ENCODE peak calls at places on chromosomes 6 and 20, in ten cellular contexts. L, A, M, S, O, E, Z, H, G and C are unnamed samples. For H3K36me3, the result is how much of the 10 kb centered on the place peaks cover.

GRCh38 chr6:20763311-20763710 is 229.1 kb downstream of the CDKAL1 start:
- DNase-seq in L (no peak), A (no peak), M (no peak), S (no peak), O (no peak), E (no peak), Z (no peak), H (no peak), G (no peak), C (no peak)

GRCh38 chr6:104187616-104188015 is 672.1 kb downstream of the HACE1 start:
- DNase-seq in L (no peak), A (no peak), M (no peak), S (no peak), O (no peak), E (no peak), Z (no peak), H (no peak), G (no peak), C (no peak)

GRCh38 chr6:3414704-3415453 is 42.0 kb downstream of the SLC22A23 start:
- DNase-seq in L (no peak), A (peak), M (no peak), S (peak), O (no peak), E (peak), Z (no peak), H (no peak), G (no peak), C (no peak)

GRCh38 chr20:346640-347316 is at the start of gene NRSN2:
- DNase-seq in L (peak), A (peak), M (no peak), S (peak), O (peak), E (peak), Z (peak), H (peak), G (peak), C (peak)

GRCh38 chr6:2810092-2810671 is 31.5 kb downstream of the SERPINB1 start:
- DNase-seq in L (no peak), A (no peak), M (no peak), S (no peak), O (peak), E (no peak), Z (no peak), H (no peak), G (no peak), C (no peak)

GRCh38 chr6:106490453-106490852 is 129.9 kb downstream of the CRYBG1 start:
- DNase-seq in L (no peak), A (no peak), M (no peak), S (no peak), O (no peak), E (no peak), Z (no peak), H (no peak), G (no peak), C (no peak)

GRCh38 chr6:53730767-53731166 is 64.0 kb upstream of the LRRC1 start:
- DNase-seq in L (no peak), A (no peak), M (no peak), S (no peak), O (no peak), E (no peak), Z (no peak), H (no peak), G (no peak), C (no peak)

GRCh38 chr6:56838965-56839364 is 115.9 kb upstream of the BEND6 start:
- DNase-seq in L (no peak), A (no peak), M (no peak), S (no peak), O (no peak), E (no peak), Z (no peak), H (no peak), G (no peak), C (no peak)

GRCh38 chr20:60634773-60635172 is 617.3 kb upstream of the CDH4 start:
- DNase-seq in L (no peak), A (no peak), M (no peak), S (no peak), O (no peak), E (no peak), Z (no peak), H (no peak), G (no peak), C (no peak)

GRCh38 chr20:2865630-2866029 is 7.7 kb upstream of the PTPRA start:
- DNase-seq in L (no peak), A (peak), M (no peak), S (no peak), O (no peak), E (no peak), Z (no peak), H (no peak), G (peak), C (no peak)

GRCh38 chr6:168007592-168008338 is 10.3 kb downstream of the KIF25 start:
- DNase-seq in L (no peak), A (no peak), M (no peak), S (peak), O (no peak), E (no peak), Z (no peak), H (no peak), G (peak), C (no peak)

GRCh38 chr6:34516391-34517324 is 39.5 kb downstream of the SPDEF start:
- DNase-seq in L (no peak), A (no peak), M (no peak), S (no peak), O (no peak), E (peak), Z (peak), H (peak), G (no peak), C (no peak)

GRCh38 chr6:7901780-7902179 is 8.8 kb downstream of the TXNDC5 start:
- DNase-seq in L (no peak), A (no peak), M (no peak), S (no peak), O (no peak), E (no peak), Z (no peak), H (no peak), G (no peak), C (no peak)

GRCh38 chr6:36355819-36356218 is 19.1 kb upstream of the BNIP5 start:
- DNase-seq in L (no peak), A (no peak), M (no peak), S (no peak), O (no peak), E (no peak), Z (no peak), H (no peak), G (no peak), C (no peak)

GRCh38 chr6:130643361-130643760 is 183.8 kb upstream of the SMLR1 start:
- DNase-seq in L (no peak), A (no peak), M (no peak), S (no peak), O (no peak), E (no peak), Z (no peak), H (no peak), G (no peak), C (no peak)

GRCh38 chr6:150622941-150623874 is 23.5 kb downstream of the PLEKHG1 start:
- DNase-seq in L (no peak), A (no peak), M (peak), S (no peak), O (no peak), E (no peak), Z (no peak), H (no peak), G (no peak), C (no peak)

GRCh38 chr6:118867181-118867580 is 26.8 kb upstream of the ASF1A start:
- DNase-seq in L (no peak), A (no peak), M (no peak), S (no peak), O (no peak), E (no peak), Z (no peak), H (no peak), G (no peak), C (no peak)

GRCh38 chr6:37059344-37060194 is 54.1 kb downstream of the FGD2 start:
- DNase-seq in L (peak), A (peak), M (no peak), S (peak), O (peak), E (peak), Z (no peak), H (no peak), G (peak), C (peak)

GRCh38 chr6:109795994-109796555 is 105.0 kb downstream of the FIG4 start:
- DNase-seq in L (no peak), A (no peak), M (no peak), S (no peak), O (no peak), E (no peak), Z (no peak), H (no peak), G (no peak), C (no peak)

GRCh38 chr6:68197356-68197755 is 437.7 kb upstream of the ADGRB3 start:
- DNase-seq in L (no peak), A (no peak), M (no peak), S (no peak), O (no peak), E (no peak), Z (no peak), H (no peak), G (no peak), C (no peak)

GRCh38 chr6:139852484-139853140 is 478.2 kb upstream of the CITED2 start:
- DNase-seq in L (no peak), A (no peak), M (no peak), S (no peak), O (peak), E (no peak), Z (no peak), H (no peak), G (no peak), C (no peak)

GRCh38 chr20:60283281-60283680 is 325.1 kb downstream of the CDH26 start:
- DNase-seq in L (no peak), A (no peak), M (no peak), S (no peak), O (no peak), E (no peak), Z (no peak), H (no peak), G (no peak), C (no peak)

GRCh38 chr6:46983007-46983411 is 59.1 kb downstream of the ADGRF1 start:
- DNase-seq in L (no peak), A (no peak), M (no peak), S (no peak), O (no peak), E (no peak), Z (no peak), H (no peak), G (no peak), C (no peak)

GRCh38 chr6:136113736-136114173 is 136.4 kb downstream of the MTFR2 start:
- DNase-seq in L (peak), A (no peak), M (no peak), S (no peak), O (peak), E (peak), Z (no peak), H (peak), G (no peak), C (peak)

GRCh38 chr6:20229881-20230280 is 17.6 kb upstream of the MBOAT1 start:
- DNase-seq in L (no peak), A (no peak), M (no peak), S (no peak), O (no peak), E (no peak), Z (no peak), H (no peak), G (no peak), C (no peak)

GRCh38 chr20:8144282-8145245 is 12.5 kb downstream of the PLCB1 start:
- DNase-seq in L (no peak), A (no peak), M (no peak), S (peak), O (no peak), E (no peak), Z (no peak), H (no peak), G (no peak), C (no peak)

GRCh38 chr6:52285174-52286068 is 879 bp upstream of the MCM3 start:
- DNase-seq in L (no peak), A (peak), M (no peak), S (peak), O (no peak), E (no peak), Z (no peak), H (peak), G (no peak), C (no peak)

GRCh38 chr6:3418521-3419060 is 38.3 kb downstream of the SLC22A23 start:
- DNase-seq in L (no peak), A (no peak), M (no peak), S (peak), O (no peak), E (no peak), Z (no peak), H (no peak), G (no peak), C (no peak)

GRCh38 chr6:170516783-170517616 is 36.1 kb downstream of the PSMB1 start:
- DNase-seq in L (no peak), A (no peak), M (no peak), S (peak), O (peak), E (no peak), Z (peak), H (peak), G (no peak), C (no peak)

GRCh38 chr6:89797317-89797716 is 22.3 kb downstream of the MDN1 start:
- DNase-seq in L (peak), A (no peak), M (no peak), S (no peak), O (no peak), E (no peak), Z (no peak), H (no peak), G (no peak), C (no peak)

GRCh38 chr6:35291491-35291890 is 6.1 kb upstream of the DEF6 start:
- DNase-seq in L (no peak), A (no peak), M (no peak), S (no peak), O (no peak), E (peak), Z (peak), H (no peak), G (no peak), C (no peak)

GRCh38 chr6:18241208-18241836 is 23.0 kb downstream of the DEK start:
- DNase-seq in L (no peak), A (no peak), M (no peak), S (peak), O (no peak), E (no peak), Z (no peak), H (no peak), G (no peak), C (no peak)
- H3K36me3 ChIP-seq in L (under half), A (half or more), M (under half), S (under half), O (under half), E (under half), Z (under half), H (half or more), G (under half), C (half or more)

GRCh38 chr20:44765647-44766367 is 20.1 kb downstream of the KCNK15 start:
- DNase-seq in L (no peak), A (no peak), M (no peak), S (no peak), O (no peak), E (no peak), Z (no peak), H (no peak), G (no peak), C (no peak)
- TF ChIP-seq EP300 in L (no peak), A (no peak), M (no peak), S (no peak), O (no peak), E (no peak), Z (no peak), H (no peak), G (no peak), C (no peak)

DNA sequence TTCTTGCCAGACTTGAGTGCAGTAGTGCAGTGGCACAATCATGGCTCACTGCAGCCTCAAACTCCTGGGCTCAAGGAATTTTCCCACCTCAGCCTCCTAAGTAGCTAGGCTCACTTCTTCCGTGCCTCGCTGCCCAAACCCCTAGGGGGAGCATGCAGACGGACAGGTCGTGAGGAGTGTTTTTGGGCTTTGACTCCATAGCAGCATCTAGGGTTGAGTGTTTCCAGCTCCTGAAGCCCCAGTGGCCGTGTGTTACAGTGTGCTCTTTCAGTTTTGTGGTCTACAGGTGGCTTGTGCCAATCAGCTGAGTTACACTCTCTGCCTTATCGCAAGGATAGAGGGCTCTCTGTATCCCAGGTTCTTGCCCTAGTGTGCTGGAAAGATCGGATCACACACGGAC is 33.4 kb downstream of the NCOA3 start:
- DNase-seq in L (no peak), A (no peak), M (no peak), S (peak), O (no peak), E (no peak), Z (no peak), H (no peak), G (peak), C (no peak)
- TF ChIP-seq CTCF in L (no peak), A (peak), M (peak), S (peak), O (no peak), E (no peak), Z (no peak), H (no peak), G (peak), C (no peak)

DNA sequence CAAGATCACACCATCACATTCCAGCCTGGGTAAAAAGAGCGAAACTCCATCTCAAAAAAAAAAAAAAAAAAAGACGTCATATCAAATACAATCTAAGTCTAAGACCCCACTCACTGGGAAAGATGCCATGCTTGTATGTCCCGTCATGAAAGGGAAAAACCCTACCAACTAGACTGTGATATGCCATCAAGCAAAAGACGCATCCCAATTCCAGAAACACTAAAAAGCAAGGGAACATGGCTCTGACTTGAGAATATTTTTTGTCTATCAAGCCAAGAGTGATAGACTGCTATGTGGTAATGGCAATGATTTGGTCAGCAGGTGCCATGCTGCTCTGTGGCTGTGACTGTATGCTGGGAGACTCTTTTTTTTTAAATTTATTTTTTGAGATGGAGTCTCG is 23.0 kb downstream of the LAMA5 start:
- DNase-seq in L (no peak), A (no peak), M (no peak), S (no peak), O (no peak), E (no peak), Z (no peak), H (no peak), G (no peak), C (no peak)
- H3K36me3 ChIP-seq in L (under half), A (half or more), M (under half), S (under half), O (under half), E (under half), Z (under half), H (under half), G (under half), C (half or more)

GRCh38 chr6:78513856-78514255 is 353.5 kb upstream of the IRAK1BP1 start:
- DNase-seq in L (no peak), A (no peak), M (no peak), S (no peak), O (no peak), E (no peak), Z (no peak), H (peak), G (no peak), C (no peak)
- TF ChIP-seq EP300 in L (no peak), A (no peak), M (no peak), S (no peak), O (no peak), E (no peak), Z (no peak), H (no peak), G (no peak), C (no peak)

DNA sequence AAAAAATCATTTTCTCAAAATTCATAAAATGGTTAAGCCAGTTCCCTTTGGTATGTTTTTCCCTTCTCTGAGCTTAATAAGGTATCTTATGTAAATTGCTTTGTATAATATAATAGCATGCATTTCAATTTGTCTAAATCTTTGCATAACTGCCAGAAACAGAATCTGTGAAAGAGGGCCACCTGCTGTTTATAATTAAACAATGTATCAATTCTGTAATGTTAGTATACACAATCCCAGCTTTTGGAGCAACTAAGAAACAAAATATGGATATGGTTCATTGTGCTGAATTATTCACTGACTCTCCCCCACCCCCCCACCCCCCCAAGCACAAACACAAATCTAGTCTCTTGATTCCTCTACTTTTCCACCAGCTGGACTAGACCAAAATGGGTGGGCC is 54.8 kb downstream of the GPX5 start:
- DNase-seq in L (no peak), A (no peak), M (no peak), S (no peak), O (no peak), E (no peak), Z (no peak), H (no peak), G (no peak), C (no peak)
- TF ChIP-seq CTCF in L (no peak), A (no peak), M (no peak), S (peak), O (no peak), E (no peak), Z (no peak), H (peak), G (no peak), C (no peak)

GRCh38 chr6:152310371-152310954 is 326.7 kb downstream of the SYNE1 start:
- DNase-seq in L (no peak), A (no peak), M (no peak), S (no peak), O (no peak), E (no peak), Z (no peak), H (no peak), G (no peak), C (no peak)
- H3K36me3 ChIP-seq in L (under half), A (under half), M (under half), S (under half), O (under half), E (under half), Z (under half), H (under half), G (under half), C (under half)

GRCh38 chr6:13462380-13463326 is 24.7 kb downstream of the GFOD1 start:
- DNase-seq in L (no peak), A (no peak), M (no peak), S (no peak), O (no peak), E (no peak), Z (no peak), H (no peak), G (no peak), C (no peak)
- TF ChIP-seq EP300 in L (no peak), A (no peak), M (no peak), S (no peak), O (no peak), E (no peak), Z (no peak), H (no peak), G (no peak), C (no peak)

GRCh38 chr20:40702504-40702903 is 13.5 kb upstream of the MAFB start:
- DNase-seq in L (no peak), A (peak), M (no peak), S (peak), O (no peak), E (no peak), Z (no peak), H (no peak), G (no peak), C (no peak)
- TF ChIP-seq CTCF in L (no peak), A (peak), M (no peak), S (peak), O (no peak), E (no peak), Z (no peak), H (peak), G (peak), C (no peak)